ENCODE peak calls at places on chromosomes 4 and X, in ten cellular contexts. One of them, this sample, is unnamed.

GRCh38 chr4:3827616-3828492 is 61.7 kb downstream of the ADRA2C start:
- DNase-seq in stimulated activated CD4-positive, alpha-beta T cell treated with anti-CD3 and anti-CD28 coated beads, Interleukin-2, amount 100 ng/mL, for 48 hours: no peak
- DNase-seq in DMS53: no peak
- DNase-seq in activated naive CD8-positive, alpha-beta T cell treated with anti-CD3 and anti-CD28 coated beads, Interleukin-2, amount 50 U/mL, for 24 hours: no peak
- DNase-seq in epithelial cell of esophagus: no peak
- DNase-seq in cardiac fibroblast: peak
- DNase-seq in fibroblast of mammary gland: peak
- DNase-seq in neural progenitor cell: no peak
- DNase-seq in RWPE1: peak
- DNase-seq in MCF 10A: peak
- DNase-seq in this sample: peak

GRCh38 chrX:22043872-22044271 is 11.7 kb downstream of the PHEX start:
- DNase-seq in stimulated activated CD4-positive, alpha-beta T cell treated with anti-CD3 and anti-CD28 coated beads, Interleukin-2, amount 100 ng/mL, for 48 hours: no peak
- DNase-seq in DMS53: no peak
- DNase-seq in activated naive CD8-positive, alpha-beta T cell treated with anti-CD3 and anti-CD28 coated beads, Interleukin-2, amount 50 U/mL, for 24 hours: no peak
- DNase-seq in epithelial cell of esophagus: no peak
- DNase-seq in cardiac fibroblast: no peak
- DNase-seq in fibroblast of mammary gland: no peak
- DNase-seq in neural progenitor cell: no peak
- DNase-seq in RWPE1: no peak
- DNase-seq in MCF 10A: peak
- DNase-seq in this sample: peak

GRCh38 chrX:137565318-137565904 is 516 bp upstream of the ZIC3 start:
- DNase-seq in stimulated activated CD4-positive, alpha-beta T cell treated with anti-CD3 and anti-CD28 coated beads, Interleukin-2, amount 100 ng/mL, for 48 hours: no peak
- DNase-seq in DMS53: no peak
- DNase-seq in activated naive CD8-positive, alpha-beta T cell treated with anti-CD3 and anti-CD28 coated beads, Interleukin-2, amount 50 U/mL, for 24 hours: no peak
- DNase-seq in epithelial cell of esophagus: no peak
- DNase-seq in cardiac fibroblast: no peak
- DNase-seq in fibroblast of mammary gland: no peak
- DNase-seq in neural progenitor cell: peak
- DNase-seq in RWPE1: no peak
- DNase-seq in MCF 10A: no peak
- DNase-seq in this sample: peak

GRCh38 chr4:175791221-175791620 is 20.8 kb downstream of the GPM6A start:
- DNase-seq in stimulated activated CD4-positive, alpha-beta T cell treated with anti-CD3 and anti-CD28 coated beads, Interleukin-2, amount 100 ng/mL, for 48 hours: no peak
- DNase-seq in DMS53: no peak
- DNase-seq in activated naive CD8-positive, alpha-beta T cell treated with anti-CD3 and anti-CD28 coated beads, Interleukin-2, amount 50 U/mL, for 24 hours: no peak
- DNase-seq in epithelial cell of esophagus: no peak
- DNase-seq in cardiac fibroblast: no peak
- DNase-seq in fibroblast of mammary gland: no peak
- DNase-seq in neural progenitor cell: no peak
- DNase-seq in RWPE1: no peak
- DNase-seq in MCF 10A: no peak
- DNase-seq in this sample: no peak

GRCh38 chrX:145393702-145394235 is 146.5 kb downstream of the SPANXN1 start:
- DNase-seq in stimulated activated CD4-positive, alpha-beta T cell treated with anti-CD3 and anti-CD28 coated beads, Interleukin-2, amount 100 ng/mL, for 48 hours: no peak
- DNase-seq in DMS53: peak
- DNase-seq in activated naive CD8-positive, alpha-beta T cell treated with anti-CD3 and anti-CD28 coated beads, Interleukin-2, amount 50 U/mL, for 24 hours: no peak
- DNase-seq in epithelial cell of esophagus: no peak
- DNase-seq in cardiac fibroblast: no peak
- DNase-seq in fibroblast of mammary gland: no peak
- DNase-seq in neural progenitor cell: peak
- DNase-seq in RWPE1: no peak
- DNase-seq in MCF 10A: peak
- DNase-seq in this sample: peak

GRCh38 chrX:68511255-68511654 is 12.4 kb downstream of the YIPF6 start:
- DNase-seq in stimulated activated CD4-positive, alpha-beta T cell treated with anti-CD3 and anti-CD28 coated beads, Interleukin-2, amount 100 ng/mL, for 48 hours: peak
- DNase-seq in DMS53: peak
- DNase-seq in activated naive CD8-positive, alpha-beta T cell treated with anti-CD3 and anti-CD28 coated beads, Interleukin-2, amount 50 U/mL, for 24 hours: peak
- DNase-seq in epithelial cell of esophagus: peak
- DNase-seq in cardiac fibroblast: peak
- DNase-seq in fibroblast of mammary gland: peak
- DNase-seq in neural progenitor cell: peak
- DNase-seq in RWPE1: peak
- DNase-seq in MCF 10A: peak
- DNase-seq in this sample: peak

GRCh38 chr4:40238008-40238699 is 41.3 kb downstream of the RHOH start:
- DNase-seq in stimulated activated CD4-positive, alpha-beta T cell treated with anti-CD3 and anti-CD28 coated beads, Interleukin-2, amount 100 ng/mL, for 48 hours: no peak
- DNase-seq in DMS53: no peak
- DNase-seq in activated naive CD8-positive, alpha-beta T cell treated with anti-CD3 and anti-CD28 coated beads, Interleukin-2, amount 50 U/mL, for 24 hours: no peak
- DNase-seq in epithelial cell of esophagus: no peak
- DNase-seq in cardiac fibroblast: no peak
- DNase-seq in fibroblast of mammary gland: no peak
- DNase-seq in neural progenitor cell: no peak
- DNase-seq in RWPE1: no peak
- DNase-seq in MCF 10A: no peak
- DNase-seq in this sample: no peak

GRCh38 chr4:2598661-2599654 is 62.5 kb downstream of the FAM193A start:
- DNase-seq in stimulated activated CD4-positive, alpha-beta T cell treated with anti-CD3 and anti-CD28 coated beads, Interleukin-2, amount 100 ng/mL, for 48 hours: no peak
- DNase-seq in DMS53: no peak
- DNase-seq in activated naive CD8-positive, alpha-beta T cell treated with anti-CD3 and anti-CD28 coated beads, Interleukin-2, amount 50 U/mL, for 24 hours: no peak
- DNase-seq in epithelial cell of esophagus: no peak
- DNase-seq in cardiac fibroblast: peak
- DNase-seq in fibroblast of mammary gland: peak
- DNase-seq in neural progenitor cell: no peak
- DNase-seq in RWPE1: no peak
- DNase-seq in MCF 10A: no peak
- DNase-seq in this sample: peak

GRCh38 chr4:156581693-156582092 is 389.9 kb downstream of the PDGFC start:
- DNase-seq in stimulated activated CD4-positive, alpha-beta T cell treated with anti-CD3 and anti-CD28 coated beads, Interleukin-2, amount 100 ng/mL, for 48 hours: no peak
- DNase-seq in DMS53: no peak
- DNase-seq in activated naive CD8-positive, alpha-beta T cell treated with anti-CD3 and anti-CD28 coated beads, Interleukin-2, amount 50 U/mL, for 24 hours: no peak
- DNase-seq in epithelial cell of esophagus: no peak
- DNase-seq in cardiac fibroblast: no peak
- DNase-seq in fibroblast of mammary gland: no peak
- DNase-seq in neural progenitor cell: no peak
- DNase-seq in RWPE1: no peak
- DNase-seq in MCF 10A: no peak
- DNase-seq in this sample: no peak

GRCh38 chrX:91108761-91109160 is 325.9 kb upstream of the PABPC5 start:
- DNase-seq in stimulated activated CD4-positive, alpha-beta T cell treated with anti-CD3 and anti-CD28 coated beads, Interleukin-2, amount 100 ng/mL, for 48 hours: no peak
- DNase-seq in DMS53: peak
- DNase-seq in activated naive CD8-positive, alpha-beta T cell treated with anti-CD3 and anti-CD28 coated beads, Interleukin-2, amount 50 U/mL, for 24 hours: no peak
- DNase-seq in epithelial cell of esophagus: no peak
- DNase-seq in cardiac fibroblast: no peak
- DNase-seq in fibroblast of mammary gland: no peak
- DNase-seq in neural progenitor cell: peak
- DNase-seq in RWPE1: no peak
- DNase-seq in MCF 10A: no peak
- DNase-seq in this sample: no peak

GRCh38 chrX:120308558-120308957 is 2.7 kb downstream of the TMEM255A start:
- DNase-seq in stimulated activated CD4-positive, alpha-beta T cell treated with anti-CD3 and anti-CD28 coated beads, Interleukin-2, amount 100 ng/mL, for 48 hours: no peak
- DNase-seq in DMS53: no peak
- DNase-seq in activated naive CD8-positive, alpha-beta T cell treated with anti-CD3 and anti-CD28 coated beads, Interleukin-2, amount 50 U/mL, for 24 hours: no peak
- DNase-seq in epithelial cell of esophagus: no peak
- DNase-seq in cardiac fibroblast: no peak
- DNase-seq in fibroblast of mammary gland: no peak
- DNase-seq in neural progenitor cell: peak
- DNase-seq in RWPE1: no peak
- DNase-seq in MCF 10A: no peak
- DNase-seq in this sample: peak

GRCh38 chrX:26511621-26512363 is 295.8 kb downstream of the MAGEB5 start:
- DNase-seq in stimulated activated CD4-positive, alpha-beta T cell treated with anti-CD3 and anti-CD28 coated beads, Interleukin-2, amount 100 ng/mL, for 48 hours: no peak
- DNase-seq in DMS53: no peak
- DNase-seq in activated naive CD8-positive, alpha-beta T cell treated with anti-CD3 and anti-CD28 coated beads, Interleukin-2, amount 50 U/mL, for 24 hours: no peak
- DNase-seq in epithelial cell of esophagus: no peak
- DNase-seq in cardiac fibroblast: no peak
- DNase-seq in fibroblast of mammary gland: no peak
- DNase-seq in neural progenitor cell: no peak
- DNase-seq in RWPE1: no peak
- DNase-seq in MCF 10A: peak
- DNase-seq in this sample: no peak

GRCh38 chr4:137299281-137299680 is 233.0 kb downstream of the PCDH18 start:
- DNase-seq in stimulated activated CD4-positive, alpha-beta T cell treated with anti-CD3 and anti-CD28 coated beads, Interleukin-2, amount 100 ng/mL, for 48 hours: no peak
- DNase-seq in DMS53: no peak
- DNase-seq in activated naive CD8-positive, alpha-beta T cell treated with anti-CD3 and anti-CD28 coated beads, Interleukin-2, amount 50 U/mL, for 24 hours: no peak
- DNase-seq in epithelial cell of esophagus: no peak
- DNase-seq in cardiac fibroblast: no peak
- DNase-seq in fibroblast of mammary gland: no peak
- DNase-seq in neural progenitor cell: peak
- DNase-seq in RWPE1: no peak
- DNase-seq in MCF 10A: no peak
- DNase-seq in this sample: no peak

GRCh38 chrX:114267127-114267526 is 316.8 kb upstream of the HTR2C start:
- DNase-seq in stimulated activated CD4-positive, alpha-beta T cell treated with anti-CD3 and anti-CD28 coated beads, Interleukin-2, amount 100 ng/mL, for 48 hours: no peak
- DNase-seq in DMS53: peak
- DNase-seq in activated naive CD8-positive, alpha-beta T cell treated with anti-CD3 and anti-CD28 coated beads, Interleukin-2, amount 50 U/mL, for 24 hours: no peak
- DNase-seq in epithelial cell of esophagus: no peak
- DNase-seq in cardiac fibroblast: no peak
- DNase-seq in fibroblast of mammary gland: no peak
- DNase-seq in neural progenitor cell: no peak
- DNase-seq in RWPE1: no peak
- DNase-seq in MCF 10A: no peak
- DNase-seq in this sample: no peak

GRCh38 chrX:41384041-41384705 is 50.2 kb downstream of the DDX3X start:
- DNase-seq in stimulated activated CD4-positive, alpha-beta T cell treated with anti-CD3 and anti-CD28 coated beads, Interleukin-2, amount 100 ng/mL, for 48 hours: peak
- DNase-seq in DMS53: peak
- DNase-seq in activated naive CD8-positive, alpha-beta T cell treated with anti-CD3 and anti-CD28 coated beads, Interleukin-2, amount 50 U/mL, for 24 hours: peak
- DNase-seq in epithelial cell of esophagus: peak
- DNase-seq in cardiac fibroblast: peak
- DNase-seq in fibroblast of mammary gland: peak
- DNase-seq in neural progenitor cell: no peak
- DNase-seq in RWPE1: peak
- DNase-seq in MCF 10A: peak
- DNase-seq in this sample: no peak

GRCh38 chr4:121256346-121256745 is 92.2 kb upstream of the TNIP3 start:
- DNase-seq in stimulated activated CD4-positive, alpha-beta T cell treated with anti-CD3 and anti-CD28 coated beads, Interleukin-2, amount 100 ng/mL, for 48 hours: peak
- DNase-seq in DMS53: no peak
- DNase-seq in activated naive CD8-positive, alpha-beta T cell treated with anti-CD3 and anti-CD28 coated beads, Interleukin-2, amount 50 U/mL, for 24 hours: peak
- DNase-seq in epithelial cell of esophagus: peak
- DNase-seq in cardiac fibroblast: peak
- DNase-seq in fibroblast of mammary gland: peak
- DNase-seq in neural progenitor cell: no peak
- DNase-seq in RWPE1: peak
- DNase-seq in MCF 10A: peak
- DNase-seq in this sample: no peak

GRCh38 chrX:109856974-109857373 is 123.9 kb upstream of the ACSL4 start:
- DNase-seq in stimulated activated CD4-positive, alpha-beta T cell treated with anti-CD3 and anti-CD28 coated beads, Interleukin-2, amount 100 ng/mL, for 48 hours: no peak
- DNase-seq in DMS53: peak
- DNase-seq in activated naive CD8-positive, alpha-beta T cell treated with anti-CD3 and anti-CD28 coated beads, Interleukin-2, amount 50 U/mL, for 24 hours: no peak
- DNase-seq in epithelial cell of esophagus: peak
- DNase-seq in cardiac fibroblast: peak
- DNase-seq in fibroblast of mammary gland: peak
- DNase-seq in neural progenitor cell: peak
- DNase-seq in RWPE1: peak
- DNase-seq in MCF 10A: peak
- DNase-seq in this sample: no peak

GRCh38 chrX:1592128-1592862 is 891 bp downstream of the AKAP17A start:
- DNase-seq in stimulated activated CD4-positive, alpha-beta T cell treated with anti-CD3 and anti-CD28 coated beads, Interleukin-2, amount 100 ng/mL, for 48 hours: no peak
- DNase-seq in DMS53: peak
- DNase-seq in activated naive CD8-positive, alpha-beta T cell treated with anti-CD3 and anti-CD28 coated beads, Interleukin-2, amount 50 U/mL, for 24 hours: peak
- DNase-seq in epithelial cell of esophagus: peak
- DNase-seq in cardiac fibroblast: no peak
- DNase-seq in fibroblast of mammary gland: peak
- DNase-seq in neural progenitor cell: no peak
- DNase-seq in RWPE1: peak
- DNase-seq in MCF 10A: peak
- DNase-seq in this sample: peak

GRCh38 chr4:148288448-148288847 is 153.8 kb downstream of the NR3C2 start:
- DNase-seq in stimulated activated CD4-positive, alpha-beta T cell treated with anti-CD3 and anti-CD28 coated beads, Interleukin-2, amount 100 ng/mL, for 48 hours: no peak
- DNase-seq in DMS53: no peak
- DNase-seq in activated naive CD8-positive, alpha-beta T cell treated with anti-CD3 and anti-CD28 coated beads, Interleukin-2, amount 50 U/mL, for 24 hours: no peak
- DNase-seq in epithelial cell of esophagus: no peak
- DNase-seq in cardiac fibroblast: no peak
- DNase-seq in fibroblast of mammary gland: no peak
- DNase-seq in neural progenitor cell: no peak
- DNase-seq in RWPE1: no peak
- DNase-seq in MCF 10A: no peak
- DNase-seq in this sample: no peak

GRCh38 chrX:68794486-68794885 is 34.3 kb upstream of the EFNB1 start:
- DNase-seq in stimulated activated CD4-positive, alpha-beta T cell treated with anti-CD3 and anti-CD28 coated beads, Interleukin-2, amount 100 ng/mL, for 48 hours: no peak
- DNase-seq in DMS53: peak
- DNase-seq in activated naive CD8-positive, alpha-beta T cell treated with anti-CD3 and anti-CD28 coated beads, Interleukin-2, amount 50 U/mL, for 24 hours: no peak
- DNase-seq in epithelial cell of esophagus: no peak
- DNase-seq in cardiac fibroblast: no peak
- DNase-seq in fibroblast of mammary gland: no peak
- DNase-seq in neural progenitor cell: no peak
- DNase-seq in RWPE1: no peak
- DNase-seq in MCF 10A: no peak
- DNase-seq in this sample: no peak

This sample was measured in endodermal cell.